ENCODE peak calls at places on chromosomes 13 and 19, in four cellular contexts. Q is HEK293T, V is GM12878, E is HepG2. M is an unnamed sample.

GRCh38 chr19:38852231-38853044 is 2.7 kb upstream of the HNRNPL start:
- DNase-seq in V (no peak), Q (peak; percentile 40), E (no peak), M (no peak)

GRCh38 chr13:30338952-30339351 is 31.6 kb upstream of the KATNAL1 start:
- DNase-seq in Q (no peak), V (no peak), E (no peak), M (no peak)

GRCh38 chr19:10625003-10625761 is at the start of gene SLC44A2:
- DNase-seq in Q (no peak), V (no peak), E (no peak), M (peak; percentile 64)

GRCh38 chr19:42028304-42029216 is 34.5 kb upstream of the ATP1A3 start:
- DNase-seq in E (no peak), V (no peak), Q (peak; percentile 76), M (peak; percentile 80)

GRCh38 chr13:33321686-33322473 is 36.3 kb upstream of the STARD13 start:
- DNase-seq in V (no peak), Q (no peak), E (no peak), M (no peak)

GRCh38 chr13:112916296-112916695 is 52.7 kb upstream of the MCF2L start:
- DNase-seq in Q (no peak), E (no peak), V (no peak), M (no peak)

GRCh38 chr19:53982611-53983010 is 8.8 kb upstream of the CACNG6 start:
- DNase-seq in E (no peak), V (no peak), Q (no peak), M (no peak)

GRCh38 chr19:38120471-38121030 is 103.5 kb downstream of the DPF1 start:
- DNase-seq in V (no peak), Q (no peak), E (no peak), M (peak; percentile 40)

GRCh38 chr19:4124638-4125037 is 716 bp upstream of the MAP2K2 start:
- DNase-seq in V (no peak), E (no peak), Q (no peak), M (no peak)

GRCh38 chr19:12675940-12676339 is 5.7 kb downstream of the DHPS start:
- DNase-seq in Q (no peak), E (no peak), V (no peak), M (no peak)

GRCh38 chr13:60167121-60167520 is 3.4 kb upstream of the DIAPH3 start:
- DNase-seq in E (no peak), Q (no peak), V (no peak), M (no peak)

GRCh38 chr13:33997574-33997973 is 179.6 kb downstream of the RFC3 start:
- DNase-seq in V (no peak), Q (no peak), E (no peak), M (no peak)

DNA sequence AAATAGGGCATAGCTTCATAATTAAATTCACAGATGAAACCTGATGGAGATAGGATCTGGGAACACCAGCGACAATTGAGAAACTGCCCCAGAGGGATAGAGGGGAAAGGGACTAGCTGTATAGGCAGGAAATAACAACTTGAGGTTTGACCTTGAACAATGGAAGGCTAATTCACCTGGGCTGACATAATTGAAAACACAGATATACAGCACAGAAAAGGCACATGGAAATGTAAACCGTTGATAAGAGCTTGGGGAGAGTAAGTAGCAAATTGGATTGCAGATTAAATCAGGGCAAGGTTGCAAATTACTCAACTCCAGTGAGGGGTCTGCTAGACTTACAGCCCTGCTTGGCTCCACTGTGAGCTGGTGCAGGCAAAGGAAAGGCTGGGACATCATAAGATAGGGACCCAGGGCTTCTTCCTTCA is 246.7 kb downstream of the DLEU7 start:
- DNase-seq in E (peak; percentile 60), Q (no peak), V (no peak), M (no peak)
- TF ChIP-seq TARDBP in E (no peak), Q (no peak), V (no peak), M (no peak)

GRCh38 chr13:80605007-80605406 is 264.1 kb upstream of the SPRY2 start:
- DNase-seq in E (no peak), Q (no peak), V (no peak), M (no peak)

GRCh38 chr13:80599765-80600164 is 258.8 kb upstream of the SPRY2 start:
- DNase-seq in E (no peak), Q (no peak), V (no peak), M (peak; percentile 61)

GRCh38 chr13:80603351-80603750 is 262.4 kb upstream of the SPRY2 start:
- DNase-seq in Q (no peak), E (no peak), V (no peak), M (no peak)

GRCh38 chr13:80605743-80606142 is 264.8 kb upstream of the SPRY2 start:
- DNase-seq in V (no peak), Q (no peak), E (no peak), M (no peak)

DNA sequence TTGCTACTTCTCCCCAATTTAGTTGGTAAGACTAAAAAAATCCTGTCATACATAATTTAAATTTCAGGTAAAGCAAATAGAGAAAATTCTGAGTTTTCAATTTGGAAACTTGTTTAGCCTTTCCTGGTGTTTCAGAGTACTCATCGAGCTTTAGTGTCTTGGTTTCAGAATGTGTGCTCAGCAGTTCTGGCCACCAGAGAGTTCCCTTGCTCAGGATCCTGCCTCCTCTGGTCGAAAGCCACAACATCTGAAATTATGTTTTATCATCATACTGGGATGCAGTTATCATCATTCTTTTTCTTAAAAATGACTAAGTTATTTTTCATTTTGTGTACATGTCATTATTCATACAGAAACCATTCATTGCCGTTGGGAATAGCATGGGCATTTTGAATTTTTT is 263.2 kb upstream of the SPRY2 start:
- DNase-seq in V (no peak), E (no peak), Q (peak; percentile 34), M (no peak)
- TF ChIP-seq TARDBP in V (no peak), E (no peak), Q (no peak), M (no peak)

GRCh38 chr13:50636007-50636704 is 207.3 kb downstream of the DLEU7 start:
- DNase-seq in Q (peak; percentile 17), E (no peak), V (no peak), M (peak; percentile 11)

GRCh38 chr13:50631041-50631440 is 212.5 kb downstream of the DLEU7 start:
- DNase-seq in V (no peak), Q (no peak), E (no peak), M (no peak)

GRCh38 chr13:50634339-50634738 is 209.2 kb downstream of the DLEU7 start:
- DNase-seq in Q (no peak), V (no peak), E (no peak), M (no peak)

GRCh38 chr13:50635504-50635903 is 208.0 kb downstream of the DLEU7 start:
- DNase-seq in E (no peak), V (peak; percentile 42), Q (no peak), M (no peak)
- TF ChIP-seq TARDBP in E (no peak), V (no peak), Q (no peak), M (no peak)

GRCh38 chr19:33606556-33606955 is 15.2 kb upstream of the CHST8 start:
- DNase-seq in E (no peak), V (no peak), Q (no peak), M (no peak)
- TF ChIP-seq TARDBP in E (no peak), V (no peak), Q (no peak), M (no peak)

GRCh38 chr13:44271915-44272341 is 101.7 kb upstream of the SERP2 start:
- DNase-seq in V (no peak), E (no peak), Q (no peak), M (no peak)
- TF ChIP-seq TARDBP in V (no peak), E (no peak), Q (no peak), M (no peak)

DNA sequence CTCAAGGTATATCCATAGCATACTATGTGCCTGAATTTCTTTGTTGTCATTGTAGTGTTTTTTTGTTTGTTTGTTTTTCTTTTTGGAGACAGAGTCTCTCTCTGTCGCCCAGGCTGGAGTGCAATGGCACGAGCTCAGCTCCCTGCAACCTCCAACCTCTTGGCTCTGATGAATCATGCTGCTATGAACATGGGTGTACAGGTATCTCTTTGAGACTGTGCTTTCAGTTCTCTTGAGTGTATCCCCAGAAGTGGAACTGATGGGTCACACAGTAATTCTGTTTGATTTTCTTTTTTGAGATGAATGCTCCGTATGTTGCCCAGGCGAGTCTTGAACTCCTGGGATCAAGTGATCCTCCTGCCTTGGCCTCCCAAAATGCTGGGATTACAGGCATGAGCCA is 13.7 kb upstream of the SLC25A42 start:
- DNase-seq in E (no peak), V (no peak), Q (no peak), M (no peak)
- TF ChIP-seq TARDBP in E (no peak), V (no peak), Q (no peak), M (no peak)

GRCh38 chr19:682678-683320 is 6.6 kb downstream of the FSTL3 start:
- DNase-seq in Q (no peak), E (no peak), V (no peak), M (no peak)

GRCh38 chr19:679418-680286 is 3.5 kb downstream of the FSTL3 start:
- DNase-seq in Q (no peak), E (no peak), V (no peak), M (peak; percentile 66)

GRCh38 chr19:681029-681626 is 4.9 kb downstream of the FSTL3 start:
- DNase-seq in V (no peak), E (no peak), Q (peak; percentile 94), M (peak; percentile 93)

GRCh38 chr19:680287-681028 is 4.3 kb downstream of the FSTL3 start:
- DNase-seq in E (peak; percentile 93), Q (peak; percentile 99), V (peak; percentile 93), M (peak; percentile 94)

GRCh38 chr19:681638-682037 is 5.4 kb downstream of the FSTL3 start:
- DNase-seq in V (no peak), Q (no peak), E (no peak), M (no peak)
- TF ChIP-seq TARDBP in V (no peak), Q (no peak), E (no peak), M (no peak)

GRCh38 chr13:25943666-25944065 is 108.2 kb downstream of the SHISA2 start:
- DNase-seq in V (no peak), Q (no peak), E (peak; percentile 5), M (no peak)

GRCh38 chr13:25948910-25949309 is 102.9 kb downstream of the SHISA2 start:
- DNase-seq in E (no peak), V (no peak), Q (no peak), M (no peak)

GRCh38 chr13:25939961-25940687 is 111.7 kb downstream of the SHISA2 start:
- DNase-seq in E (no peak), V (no peak), Q (no peak), M (no peak)

GRCh38 chr13:25943081-25943480 is 108.7 kb downstream of the SHISA2 start:
- DNase-seq in E (no peak), Q (no peak), V (no peak), M (no peak)

DNA sequence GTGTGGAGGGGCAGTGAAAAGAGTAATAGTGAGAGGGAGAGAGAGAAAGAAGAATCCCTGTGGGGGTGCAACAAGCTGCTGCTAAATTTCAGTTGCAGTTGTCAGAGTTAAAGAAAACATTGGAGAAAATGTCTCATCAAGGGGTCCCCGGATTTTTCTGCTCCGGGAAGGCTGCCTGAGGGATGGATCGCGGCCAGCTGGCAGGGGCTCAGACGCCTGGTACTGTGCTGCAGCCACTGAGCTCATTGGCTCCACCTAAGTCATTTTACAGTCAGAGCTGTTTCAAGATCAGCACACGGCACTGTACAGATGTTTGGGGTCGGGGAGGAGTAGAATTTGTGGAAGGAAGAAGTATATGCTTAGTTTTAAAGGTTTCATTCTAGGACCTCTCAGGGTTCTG is 106.2 kb downstream of the SHISA2 start:
- DNase-seq in V (no peak), E (no peak), Q (no peak), M (no peak)
- TF ChIP-seq TARDBP in V (no peak), E (no peak), Q (no peak), M (no peak)

GRCh38 chr19:40392894-40393517 is 3.0 kb upstream of the HIPK4 start:
- DNase-seq in V (no peak), Q (no peak), E (peak; percentile 31), M (no peak)
- TF ChIP-seq TARDBP in V (no peak), Q (no peak), E (no peak), M (no peak)

GRCh38 chr13:102658678-102659077 is 36.2 kb downstream of the METTL21C start:
- DNase-seq in V (no peak), Q (no peak), E (no peak), M (no peak)
- TF ChIP-seq TARDBP in V (no peak), Q (no peak), E (no peak), M (no peak)